ENCODE peak calls at places on chromosomes 11 and 22, in six cellular contexts. One of them, this sample, is unnamed.

GRCh38 chr11:121714356-121714755 is 261.6 kb upstream of the SORL1-AS1 start:
- DNase-seq in neuronal stem cell: no peak
- DNase-seq in right cardiac atrium: no peak
- DNase-seq in NCI-H1417 treated with DMSO at 0.1 percent for 48 hours: no peak
- DNase-seq in stimulated activated CD4-positive, alpha-beta T cell treated with anti-CD3 and anti-CD28 coated beads, Interleukin-4, amount 100 ng/mL, for 1 hour: no peak
- DNase-seq in lower leg skin: no peak
- DNase-seq in this sample: no peak

GRCh38 chr11:76369406-76369805 is 11.5 kb downstream of the THAP12 start:
- DNase-seq in neuronal stem cell: no peak
- DNase-seq in right cardiac atrium: no peak
- DNase-seq in NCI-H1417 treated with DMSO at 0.1 percent for 48 hours: no peak
- DNase-seq in stimulated activated CD4-positive, alpha-beta T cell treated with anti-CD3 and anti-CD28 coated beads, Interleukin-4, amount 100 ng/mL, for 1 hour: no peak
- DNase-seq in lower leg skin: no peak
- DNase-seq in this sample: no peak

GRCh38 chr22:35219012-35219411 is 38.3 kb upstream of the HMGXB4 start:
- DNase-seq in neuronal stem cell: no peak
- DNase-seq in right cardiac atrium: no peak
- DNase-seq in NCI-H1417 treated with DMSO at 0.1 percent for 48 hours: no peak
- DNase-seq in stimulated activated CD4-positive, alpha-beta T cell treated with anti-CD3 and anti-CD28 coated beads, Interleukin-4, amount 100 ng/mL, for 1 hour: no peak
- DNase-seq in lower leg skin: no peak
- DNase-seq in this sample: no peak

GRCh38 chr11:83816572-83817187 is 530.5 kb upstream of the CCDC90B start:
- DNase-seq in neuronal stem cell: peak
- DNase-seq in right cardiac atrium: no peak
- DNase-seq in NCI-H1417 treated with DMSO at 0.1 percent for 48 hours: peak
- DNase-seq in stimulated activated CD4-positive, alpha-beta T cell treated with anti-CD3 and anti-CD28 coated beads, Interleukin-4, amount 100 ng/mL, for 1 hour: no peak
- DNase-seq in lower leg skin: no peak
- DNase-seq in this sample: peak

GRCh38 chr11:96207459-96208449 is 135.2 kb downstream of the MAML2 start:
- DNase-seq in neuronal stem cell: no peak
- DNase-seq in right cardiac atrium: no peak
- DNase-seq in NCI-H1417 treated with DMSO at 0.1 percent for 48 hours: no peak
- DNase-seq in stimulated activated CD4-positive, alpha-beta T cell treated with anti-CD3 and anti-CD28 coated beads, Interleukin-4, amount 100 ng/mL, for 1 hour: no peak
- DNase-seq in lower leg skin: no peak
- DNase-seq in this sample: no peak

GRCh38 chr11:65066315-65066714 is 8.0 kb upstream of the NAALADL1 start:
- DNase-seq in neuronal stem cell: no peak
- DNase-seq in right cardiac atrium: no peak
- DNase-seq in NCI-H1417 treated with DMSO at 0.1 percent for 48 hours: no peak
- DNase-seq in stimulated activated CD4-positive, alpha-beta T cell treated with anti-CD3 and anti-CD28 coated beads, Interleukin-4, amount 100 ng/mL, for 1 hour: no peak
- DNase-seq in lower leg skin: no peak
- DNase-seq in this sample: no peak

GRCh38 chr22:49954991-49955580 is 5.5 kb upstream of the PIM3 start:
- DNase-seq in neuronal stem cell: no peak
- DNase-seq in right cardiac atrium: peak
- DNase-seq in NCI-H1417 treated with DMSO at 0.1 percent for 48 hours: no peak
- DNase-seq in stimulated activated CD4-positive, alpha-beta T cell treated with anti-CD3 and anti-CD28 coated beads, Interleukin-4, amount 100 ng/mL, for 1 hour: no peak
- DNase-seq in lower leg skin: no peak
- DNase-seq in this sample: no peak

GRCh38 chr11:114915871-114916270 is 237.5 kb downstream of the NXPE2 start:
- DNase-seq in neuronal stem cell: no peak
- DNase-seq in right cardiac atrium: no peak
- DNase-seq in NCI-H1417 treated with DMSO at 0.1 percent for 48 hours: no peak
- DNase-seq in stimulated activated CD4-positive, alpha-beta T cell treated with anti-CD3 and anti-CD28 coated beads, Interleukin-4, amount 100 ng/mL, for 1 hour: no peak
- DNase-seq in lower leg skin: no peak
- DNase-seq in this sample: no peak

GRCh38 chr22:24235315-24235714 is 9.6 kb downstream of the GGT5 start:
- DNase-seq in neuronal stem cell: no peak
- DNase-seq in right cardiac atrium: no peak
- DNase-seq in NCI-H1417 treated with DMSO at 0.1 percent for 48 hours: no peak
- DNase-seq in stimulated activated CD4-positive, alpha-beta T cell treated with anti-CD3 and anti-CD28 coated beads, Interleukin-4, amount 100 ng/mL, for 1 hour: no peak
- DNase-seq in lower leg skin: no peak
- DNase-seq in this sample: no peak

GRCh38 chr11:47185305-47186075 is 744 bp downstream of the PACSIN3 start:
- DNase-seq in neuronal stem cell: peak
- DNase-seq in right cardiac atrium: peak
- DNase-seq in NCI-H1417 treated with DMSO at 0.1 percent for 48 hours: no peak
- DNase-seq in stimulated activated CD4-positive, alpha-beta T cell treated with anti-CD3 and anti-CD28 coated beads, Interleukin-4, amount 100 ng/mL, for 1 hour: no peak
- DNase-seq in lower leg skin: no peak
- DNase-seq in this sample: peak